ENCODE peak calls at places on chromosomes 1 and 21, in ten cellular contexts. N is RWPE1, M is activated T-cell treated with anti-CD3 and anti-CD28 coated beads for 1 hour, H is pons, E is NCI-H1417, J is Karpas-422, Z is BJ, U is choroid plexus epithelial cell, C is AG20443, V is T-helper 2 cell. B is an unnamed sample.

GRCh38 chr1:204104331-204105222 is 31.7 kb downstream of the SOX13 start:
- DNase-seq in E (no peak), Z (no peak), N (peak), M (no peak), J (no peak), H (no peak), U (peak), C (no peak), V (peak), B (peak)

GRCh38 chr1:24805534-24806301 is 60.5 kb downstream of the CLIC4 start:
- DNase-seq in M (no peak), U (peak), N (peak), H (no peak), C (peak), E (no peak), V (no peak), Z (peak), J (peak), B (peak)

GRCh38 chr1:111968511-111968910 is 21.0 kb downstream of the KCND3 start:
- DNase-seq in Z (no peak), C (no peak), H (no peak), N (no peak), M (no peak), V (no peak), J (no peak), U (no peak), E (no peak), B (no peak)

GRCh38 chr1:228152918-228153258 is 3.2 kb downstream of the GJC2 start:
- DNase-seq in V (no peak), J (no peak), Z (no peak), H (no peak), E (no peak), C (no peak), U (no peak), N (no peak), M (no peak), B (no peak)

GRCh38 chr1:34262454-34262853 is 85.7 kb downstream of the C1orf94 start:
- DNase-seq in E (no peak), M (no peak), H (no peak), U (no peak), J (no peak), V (no peak), N (no peak), Z (no peak), C (no peak), B (no peak)

GRCh38 chr1:40844887-40845878 is 17.0 kb downstream of the CITED4 start:
- DNase-seq in C (no peak), M (no peak), Z (no peak), V (peak), E (peak), U (no peak), J (peak), H (no peak), N (no peak), B (no peak)

GRCh38 chr1:205189162-205189561 is 22.3 kb downstream of the DSTYK start:
- DNase-seq in M (no peak), U (no peak), C (no peak), V (no peak), E (no peak), J (no peak), Z (no peak), H (no peak), N (no peak), B (no peak)

GRCh38 chr1:65434255-65434654 is 13.8 kb downstream of the LEPR start:
- DNase-seq in H (no peak), V (no peak), Z (no peak), N (no peak), J (no peak), C (no peak), M (no peak), U (peak), E (no peak), B (no peak)

GRCh38 chr21:37877171-37877570 is 39.1 kb downstream of the KCNJ6 start:
- DNase-seq in C (peak), E (no peak), H (no peak), U (peak), M (no peak), V (no peak), Z (no peak), J (no peak), N (no peak), B (peak)

GRCh38 chr1:11967028-11967547 is 13.2 kb upstream of the MFN2 start:
- DNase-seq in N (peak), C (no peak), E (peak), U (peak), J (peak), M (no peak), V (peak), H (no peak), Z (no peak), B (no peak)

GRCh38 chr1:179164494-179164893 is 65.0 kb downstream of the ABL2 start:
- DNase-seq in U (peak), E (no peak), N (peak), C (peak), M (no peak), Z (no peak), V (no peak), H (no peak), J (peak), B (peak)

GRCh38 chr21:45699251-45699942 is 55.9 kb downstream of the PCBP3 start:
- DNase-seq in Z (no peak), H (no peak), V (peak), J (no peak), C (no peak), E (no peak), N (no peak), U (no peak), M (no peak), B (no peak)

GRCh38 chr1:82090104-82090503 is 289.4 kb downstream of the ADGRL2 start:
- DNase-seq in N (peak), M (no peak), J (peak), V (no peak), U (peak), Z (no peak), E (no peak), H (no peak), C (no peak), B (no peak)

GRCh38 chr21:45406801-45407628 is 2.0 kb downstream of the COL18A1 start:
- DNase-seq in N (no peak), H (no peak), J (no peak), U (peak), E (no peak), Z (no peak), M (no peak), V (no peak), C (no peak), B (no peak)

GRCh38 chr1:229751629-229752028 is 125.6 kb downstream of the URB2 start:
- DNase-seq in V (no peak), C (no peak), J (no peak), H (no peak), U (no peak), M (no peak), E (peak), Z (no peak), N (no peak), B (no peak)

GRCh38 chr1:156664949-156665411 is 12.2 kb downstream of the NES start:
- DNase-seq in Z (no peak), E (no peak), H (no peak), N (no peak), V (no peak), M (no peak), C (peak), J (no peak), U (no peak), B (no peak)

GRCh38 chr1:41109316-41110263 is 88.1 kb upstream of the SLFNL1 start:
- DNase-seq in M (no peak), V (peak), J (no peak), E (peak), C (peak), U (peak), Z (peak), N (peak), H (peak), B (peak)

B was measured in astrocyte.